ENCODE peak calls at places on chromosomes 2 and 18, in seven cellular contexts. One of them, this sample, is unnamed. For H3K9me3, the result is how much of the 10 kb centered on the place peaks cover.

GRCh38 chr2:60416221-60417008 is 137.0 kb downstream of the BCL11A start:
- DNase-seq in BE2C: no peak
- DNase-seq in tibial nerve: no peak
- DNase-seq in left ventricle myocardium inferior: peak
- DNase-seq in naive thymus-derived CD4-positive, alpha-beta T cell: no peak
- DNase-seq in Panc1: no peak
- DNase-seq in MM.1S: no peak
- DNase-seq in this sample: no peak

GRCh38 chr2:63849381-63850203 is 7.9 kb downstream of the UGP2 start:
- DNase-seq in MM.1S: no peak
- DNase-seq in Panc1: no peak
- DNase-seq in BE2C: no peak
- DNase-seq in naive thymus-derived CD4-positive, alpha-beta T cell: no peak
- DNase-seq in tibial nerve: no peak
- DNase-seq in left ventricle myocardium inferior: no peak
- DNase-seq in this sample: no peak

GRCh38 chr18:4060427-4061281 is 394.5 kb downstream of the DLGAP1 start:
- DNase-seq in MM.1S: no peak
- DNase-seq in Panc1: no peak
- DNase-seq in BE2C: no peak
- DNase-seq in left ventricle myocardium inferior: no peak
- DNase-seq in tibial nerve: no peak
- DNase-seq in naive thymus-derived CD4-positive, alpha-beta T cell: no peak
- DNase-seq in this sample: no peak

GRCh38 chr2:217666338-217666737 is 336.5 kb downstream of the TNS1 start:
- DNase-seq in MM.1S: no peak
- DNase-seq in Panc1: no peak
- DNase-seq in naive thymus-derived CD4-positive, alpha-beta T cell: no peak
- DNase-seq in left ventricle myocardium inferior: no peak
- DNase-seq in BE2C: no peak
- DNase-seq in tibial nerve: no peak
- DNase-seq in this sample: no peak

GRCh38 chr2:218284106-218284811 is 8.0 kb downstream of the TMBIM1 start:
- DNase-seq in Panc1: no peak
- DNase-seq in tibial nerve: no peak
- DNase-seq in left ventricle myocardium inferior: no peak
- DNase-seq in naive thymus-derived CD4-positive, alpha-beta T cell: no peak
- DNase-seq in MM.1S: peak
- DNase-seq in BE2C: no peak
- DNase-seq in this sample: no peak

GRCh38 chr2:74690571-74690970 is 36.5 kb downstream of the SEMA4F start:
- DNase-seq in Panc1: peak
- DNase-seq in left ventricle myocardium inferior: no peak
- DNase-seq in tibial nerve: peak
- DNase-seq in BE2C: peak
- DNase-seq in MM.1S: peak
- DNase-seq in naive thymus-derived CD4-positive, alpha-beta T cell: peak
- DNase-seq in this sample: no peak

GRCh38 chr18:35223797-35224196 is 17.0 kb upstream of the ZNF397 start:
- DNase-seq in left ventricle myocardium inferior: no peak
- DNase-seq in BE2C: no peak
- DNase-seq in Panc1: no peak
- DNase-seq in naive thymus-derived CD4-positive, alpha-beta T cell: no peak
- DNase-seq in tibial nerve: no peak
- DNase-seq in MM.1S: no peak
- DNase-seq in this sample: no peak

GRCh38 chr2:39013871-39014270 is 107.0 kb downstream of the SOS1 start:
- DNase-seq in MM.1S: no peak
- DNase-seq in Panc1: no peak
- DNase-seq in BE2C: no peak
- DNase-seq in naive thymus-derived CD4-positive, alpha-beta T cell: no peak
- DNase-seq in left ventricle myocardium inferior: no peak
- DNase-seq in tibial nerve: no peak
- DNase-seq in this sample: no peak

GRCh38 chr2:202005272-202005887 is 28.3 kb upstream of the FZD7 start:
- DNase-seq in naive thymus-derived CD4-positive, alpha-beta T cell: no peak
- DNase-seq in tibial nerve: no peak
- DNase-seq in left ventricle myocardium inferior: no peak
- DNase-seq in MM.1S: peak
- DNase-seq in BE2C: no peak
- DNase-seq in Panc1: no peak
- DNase-seq in this sample: no peak

DNA sequence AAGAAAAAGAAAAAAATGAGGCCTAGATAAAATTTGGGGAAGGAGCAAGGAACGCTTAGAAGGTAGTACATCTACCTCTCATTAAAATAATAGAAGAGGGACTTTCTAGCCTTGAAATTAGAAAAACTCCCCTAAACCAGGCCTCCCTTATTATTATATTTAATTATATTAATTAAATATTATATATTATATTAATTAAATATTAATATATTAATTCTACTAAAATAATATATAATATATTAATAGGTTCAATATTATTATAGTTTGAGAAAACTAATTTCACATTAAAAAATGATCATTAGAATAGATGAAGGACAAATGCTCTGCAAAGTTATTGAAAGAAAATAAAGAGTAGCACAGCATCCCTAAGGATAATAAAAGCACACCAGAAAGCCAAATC is 449.4 kb downstream of the NBAS start:
- DNase-seq in MM.1S: no peak
- DNase-seq in tibial nerve: no peak
- DNase-seq in left ventricle myocardium inferior: no peak
- DNase-seq in Panc1: no peak
- DNase-seq in BE2C: no peak
- DNase-seq in naive thymus-derived CD4-positive, alpha-beta T cell: no peak
- DNase-seq in this sample: no peak
- H3K9me3 ChIP-seq in MM.1S: under half
- H3K9me3 ChIP-seq in tibial nerve: under half
- H3K9me3 ChIP-seq in left ventricle myocardium inferior: half or more
- H3K9me3 ChIP-seq in Panc1: under half
- H3K9me3 ChIP-seq in BE2C: under half
- H3K9me3 ChIP-seq in naive thymus-derived CD4-positive, alpha-beta T cell: under half
- H3K9me3 ChIP-seq in this sample: under half

GRCh38 chr2:157127249-157128012 is 130.1 kb upstream of the GALNT5 start:
- DNase-seq in naive thymus-derived CD4-positive, alpha-beta T cell: no peak
- DNase-seq in MM.1S: no peak
- DNase-seq in BE2C: no peak
- DNase-seq in left ventricle myocardium inferior: no peak
- DNase-seq in Panc1: no peak
- DNase-seq in tibial nerve: no peak
- DNase-seq in this sample: no peak

GRCh38 chr2:157124731-157125130 is 132.8 kb upstream of the GALNT5 start:
- DNase-seq in tibial nerve: no peak
- DNase-seq in left ventricle myocardium inferior: no peak
- DNase-seq in naive thymus-derived CD4-positive, alpha-beta T cell: no peak
- DNase-seq in Panc1: no peak
- DNase-seq in BE2C: no peak
- DNase-seq in MM.1S: no peak
- DNase-seq in this sample: no peak

DNA sequence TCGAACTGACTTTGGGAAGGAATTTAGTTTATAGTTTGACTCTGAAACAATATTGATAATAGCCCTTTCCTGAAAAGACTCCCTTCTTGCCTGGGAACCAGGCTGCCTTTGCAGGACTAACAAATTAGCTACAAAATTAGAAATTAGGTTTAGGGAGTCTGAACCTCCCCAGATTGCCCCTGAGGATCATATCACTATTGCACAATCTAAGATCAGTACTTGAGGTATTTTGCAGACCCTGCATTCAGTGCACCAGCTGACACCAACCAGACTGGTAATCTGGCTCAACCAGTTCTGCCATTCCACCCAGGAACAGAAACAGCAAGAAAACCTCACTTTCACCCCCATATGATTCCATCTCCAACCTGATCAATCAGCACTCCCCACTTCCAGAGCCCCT is 131.8 kb upstream of the GALNT5 start:
- DNase-seq in BE2C: no peak
- DNase-seq in tibial nerve: no peak
- DNase-seq in naive thymus-derived CD4-positive, alpha-beta T cell: no peak
- DNase-seq in Panc1: no peak
- DNase-seq in left ventricle myocardium inferior: no peak
- DNase-seq in MM.1S: no peak
- DNase-seq in this sample: no peak
- H3K9me3 ChIP-seq in BE2C: under half
- H3K9me3 ChIP-seq in tibial nerve: under half
- H3K9me3 ChIP-seq in naive thymus-derived CD4-positive, alpha-beta T cell: under half
- H3K9me3 ChIP-seq in Panc1: under half
- H3K9me3 ChIP-seq in left ventricle myocardium inferior: under half
- H3K9me3 ChIP-seq in MM.1S: under half
- H3K9me3 ChIP-seq in this sample: under half

GRCh38 chr2:177429688-177430325 is 37.2 kb downstream of the AGPS start:
- DNase-seq in MM.1S: no peak
- DNase-seq in Panc1: no peak
- DNase-seq in naive thymus-derived CD4-positive, alpha-beta T cell: no peak
- DNase-seq in BE2C: no peak
- DNase-seq in left ventricle myocardium inferior: no peak
- DNase-seq in tibial nerve: no peak
- DNase-seq in this sample: no peak
- H3K9me3 ChIP-seq in MM.1S: under half
- H3K9me3 ChIP-seq in Panc1: under half
- H3K9me3 ChIP-seq in naive thymus-derived CD4-positive, alpha-beta T cell: under half
- H3K9me3 ChIP-seq in BE2C: under half
- H3K9me3 ChIP-seq in left ventricle myocardium inferior: half or more
- H3K9me3 ChIP-seq in tibial nerve: under half
- H3K9me3 ChIP-seq in this sample: under half

DNA sequence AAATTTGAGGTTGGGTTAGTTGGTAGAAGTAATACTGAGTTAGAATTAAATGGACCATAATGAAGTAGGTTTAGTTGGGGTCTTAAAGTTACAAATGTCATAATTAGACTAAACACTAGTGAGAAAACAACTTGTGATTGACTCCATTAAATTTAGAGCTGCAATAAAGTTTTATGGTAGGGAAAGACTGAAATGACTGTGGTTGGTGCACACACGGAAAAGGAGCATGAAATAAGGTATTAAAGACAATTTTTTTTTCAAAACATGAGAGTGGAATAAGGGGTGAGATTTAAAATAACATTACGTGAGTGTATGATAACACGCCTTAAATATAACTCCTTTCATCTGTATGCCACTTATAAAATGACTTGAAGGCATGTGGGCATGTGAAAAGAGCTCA is 1.5 kb downstream of the FRZB start:
- DNase-seq in naive thymus-derived CD4-positive, alpha-beta T cell: no peak
- DNase-seq in BE2C: no peak
- DNase-seq in tibial nerve: no peak
- DNase-seq in left ventricle myocardium inferior: no peak
- DNase-seq in Panc1: no peak
- DNase-seq in MM.1S: no peak
- DNase-seq in this sample: no peak
- H3K9me3 ChIP-seq in naive thymus-derived CD4-positive, alpha-beta T cell: under half
- H3K9me3 ChIP-seq in BE2C: under half
- H3K9me3 ChIP-seq in tibial nerve: under half
- H3K9me3 ChIP-seq in left ventricle myocardium inferior: under half
- H3K9me3 ChIP-seq in Panc1: under half
- H3K9me3 ChIP-seq in MM.1S: under half
- H3K9me3 ChIP-seq in this sample: under half

GRCh38 chr2:230520875-230521155 is 104.8 kb downstream of the SP100 start:
- DNase-seq in naive thymus-derived CD4-positive, alpha-beta T cell: no peak
- DNase-seq in left ventricle myocardium inferior: no peak
- DNase-seq in tibial nerve: no peak
- DNase-seq in BE2C: no peak
- DNase-seq in Panc1: peak
- DNase-seq in MM.1S: no peak
- DNase-seq in this sample: no peak

GRCh38 chr2:230520061-230520874 is 104.3 kb downstream of the SP100 start:
- DNase-seq in Panc1: no peak
- DNase-seq in tibial nerve: no peak
- DNase-seq in naive thymus-derived CD4-positive, alpha-beta T cell: no peak
- DNase-seq in left ventricle myocardium inferior: no peak
- DNase-seq in BE2C: no peak
- DNase-seq in MM.1S: no peak
- DNase-seq in this sample: no peak

GRCh38 chr2:230521386-230521785 is 105.4 kb downstream of the SP100 start:
- DNase-seq in Panc1: no peak
- DNase-seq in left ventricle myocardium inferior: no peak
- DNase-seq in tibial nerve: no peak
- DNase-seq in naive thymus-derived CD4-positive, alpha-beta T cell: no peak
- DNase-seq in MM.1S: no peak
- DNase-seq in BE2C: no peak
- DNase-seq in this sample: no peak

DNA sequence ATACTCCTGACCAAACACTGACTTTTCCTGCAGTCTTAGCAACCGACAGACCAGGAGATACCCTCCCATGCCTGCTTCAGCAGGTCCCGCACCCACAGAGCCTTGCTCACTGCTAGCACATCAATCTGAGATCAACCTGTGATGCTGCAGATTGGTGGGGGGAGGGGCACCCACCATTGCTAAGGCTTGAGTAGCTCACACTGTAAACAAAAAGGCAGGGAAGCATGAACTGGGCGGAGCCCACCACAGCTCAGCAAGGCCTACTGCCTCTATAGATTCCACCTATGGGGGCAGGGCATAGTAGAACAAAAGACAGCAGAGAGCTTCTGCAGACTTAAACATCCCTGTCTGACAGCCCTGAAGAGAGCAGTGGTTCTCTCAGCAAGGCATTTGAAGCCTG is 109.7 kb downstream of the SP100 start:
- DNase-seq in Panc1: no peak
- DNase-seq in left ventricle myocardium inferior: no peak
- DNase-seq in MM.1S: no peak
- DNase-seq in tibial nerve: no peak
- DNase-seq in naive thymus-derived CD4-positive, alpha-beta T cell: peak
- DNase-seq in BE2C: no peak
- DNase-seq in this sample: no peak
- H3K9me3 ChIP-seq in Panc1: under half
- H3K9me3 ChIP-seq in left ventricle myocardium inferior: under half
- H3K9me3 ChIP-seq in MM.1S: under half
- H3K9me3 ChIP-seq in tibial nerve: under half
- H3K9me3 ChIP-seq in naive thymus-derived CD4-positive, alpha-beta T cell: under half
- H3K9me3 ChIP-seq in BE2C: under half
- H3K9me3 ChIP-seq in this sample: under half

GRCh38 chr2:41502752-41503151 is 545.1 kb upstream of the PKDCC start:
- DNase-seq in left ventricle myocardium inferior: no peak
- DNase-seq in Panc1: no peak
- DNase-seq in MM.1S: no peak
- DNase-seq in BE2C: no peak
- DNase-seq in naive thymus-derived CD4-positive, alpha-beta T cell: no peak
- DNase-seq in tibial nerve: no peak
- DNase-seq in this sample: no peak
- H3K9me3 ChIP-seq in left ventricle myocardium inferior: under half
- H3K9me3 ChIP-seq in Panc1: under half
- H3K9me3 ChIP-seq in MM.1S: under half
- H3K9me3 ChIP-seq in BE2C: under half
- H3K9me3 ChIP-seq in naive thymus-derived CD4-positive, alpha-beta T cell: under half
- H3K9me3 ChIP-seq in tibial nerve: under half
- H3K9me3 ChIP-seq in this sample: under half

DNA sequence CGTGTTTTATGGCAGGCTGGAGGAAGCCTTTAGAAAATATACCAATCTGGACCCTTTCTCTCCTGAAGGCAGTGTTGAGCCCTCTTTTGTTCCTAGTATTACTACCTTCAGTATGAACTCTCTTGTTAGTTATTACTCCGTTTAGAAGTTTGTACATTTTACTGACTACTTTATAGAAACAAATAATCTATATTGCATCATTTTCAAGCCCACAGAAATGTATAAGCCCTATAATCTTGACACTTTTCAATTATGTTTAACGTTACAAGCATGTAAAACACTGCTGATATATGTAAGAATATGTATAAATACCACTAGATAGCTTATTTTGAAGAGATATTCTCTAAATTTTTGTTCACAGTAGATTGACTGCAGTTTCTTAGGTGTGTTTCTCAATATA is 64.0 kb downstream of the SLC25A12 start:
- DNase-seq in left ventricle myocardium inferior: no peak
- DNase-seq in tibial nerve: no peak
- DNase-seq in BE2C: no peak
- DNase-seq in MM.1S: no peak
- DNase-seq in naive thymus-derived CD4-positive, alpha-beta T cell: no peak
- DNase-seq in Panc1: no peak
- DNase-seq in this sample: no peak
- H3K9me3 ChIP-seq in left ventricle myocardium inferior: under half
- H3K9me3 ChIP-seq in tibial nerve: under half
- H3K9me3 ChIP-seq in BE2C: under half
- H3K9me3 ChIP-seq in MM.1S: under half
- H3K9me3 ChIP-seq in naive thymus-derived CD4-positive, alpha-beta T cell: under half
- H3K9me3 ChIP-seq in Panc1: under half
- H3K9me3 ChIP-seq in this sample: under half